ENCODE peak calls at places on chromosomes 1 and 21, in seven cellular contexts. C is small intestine, F is Peyer's patch, G is PC-3, H is cardiac muscle cell, N is transverse colon, J is osteoblast. O is an unnamed sample.

GRCh38 chr1:244181867-244182266 is 130.8 kb downstream of the ZBTB18 start:
- DNase-seq in N (no peak), C (no peak), H (no peak), F (no peak), G (no peak), J (no peak), O (no peak)

GRCh38 chr1:200234938-200235337 is 174.9 kb downstream of the ZNF281 start:
- DNase-seq in G (peak; percentile 81), H (no peak), F (no peak), N (no peak), J (no peak), C (no peak), O (no peak)

GRCh38 chr1:212488436-212489283 is 55.9 kb downstream of the NENF start:
- DNase-seq in H (no peak), N (peak; percentile 66), C (peak; percentile 43), G (peak; percentile 76), J (no peak), F (peak; percentile 35), O (peak; percentile 67)

GRCh38 chr1:110213143-110213540 is 3.0 kb downstream of the KCNC4 start:
- DNase-seq in G (no peak), N (no peak), C (no peak), H (no peak), F (no peak), J (no peak), O (no peak)

GRCh38 chr1:19661721-19662228 is 2.9 kb upstream of the HTR6 start:
- DNase-seq in G (peak; percentile 76), J (peak; percentile 89), H (peak; percentile 52), F (no peak), N (no peak), C (no peak), O (no peak)

GRCh38 chr1:113812661-113813135 is 422 bp upstream of the RSBN1 start:
- DNase-seq in N (no peak), H (no peak), G (no peak), C (no peak), F (peak; percentile 29), J (peak; percentile 42), O (no peak)

GRCh38 chr1:36831171-36831810 is 203.0 kb downstream of the GRIK3 start:
- DNase-seq in N (no peak), F (no peak), G (no peak), J (peak; percentile 41), C (no peak), H (no peak), O (no peak)

GRCh38 chr1:117646007-117646913 is 40.4 kb downstream of the TENT5C start:
- DNase-seq in N (no peak), H (no peak), F (no peak), J (no peak), C (peak; percentile 70), G (no peak), O (no peak)

GRCh38 chr21:44450402-44450801 is 4.9 kb upstream of the LRRC3 start:
- DNase-seq in C (no peak), H (no peak), N (no peak), F (no peak), G (no peak), J (no peak), O (no peak)

GRCh38 chr1:45827256-45827655 is 23.8 kb downstream of the MAST2 start:
- DNase-seq in N (no peak), G (no peak), J (no peak), C (no peak), H (no peak), F (no peak), O (no peak)

GRCh38 chr1:231679109-231679508 is 52.5 kb downstream of the DISC1 start:
- DNase-seq in C (no peak), H (no peak), N (no peak), J (no peak), F (no peak), G (no peak), O (no peak)

GRCh38 chr1:203100163-203100867 is 14.5 kb upstream of the MYOG start:
- DNase-seq in N (no peak), F (no peak), J (no peak), C (no peak), H (no peak), G (peak; percentile 25), O (no peak)

GRCh38 chr1:240691521-240692338 is 79.8 kb upstream of the GREM2 start:
- DNase-seq in N (peak; percentile 19), J (peak; percentile 67), F (no peak), G (peak; percentile 78), C (no peak), H (peak; percentile 70), O (no peak)

DNA sequence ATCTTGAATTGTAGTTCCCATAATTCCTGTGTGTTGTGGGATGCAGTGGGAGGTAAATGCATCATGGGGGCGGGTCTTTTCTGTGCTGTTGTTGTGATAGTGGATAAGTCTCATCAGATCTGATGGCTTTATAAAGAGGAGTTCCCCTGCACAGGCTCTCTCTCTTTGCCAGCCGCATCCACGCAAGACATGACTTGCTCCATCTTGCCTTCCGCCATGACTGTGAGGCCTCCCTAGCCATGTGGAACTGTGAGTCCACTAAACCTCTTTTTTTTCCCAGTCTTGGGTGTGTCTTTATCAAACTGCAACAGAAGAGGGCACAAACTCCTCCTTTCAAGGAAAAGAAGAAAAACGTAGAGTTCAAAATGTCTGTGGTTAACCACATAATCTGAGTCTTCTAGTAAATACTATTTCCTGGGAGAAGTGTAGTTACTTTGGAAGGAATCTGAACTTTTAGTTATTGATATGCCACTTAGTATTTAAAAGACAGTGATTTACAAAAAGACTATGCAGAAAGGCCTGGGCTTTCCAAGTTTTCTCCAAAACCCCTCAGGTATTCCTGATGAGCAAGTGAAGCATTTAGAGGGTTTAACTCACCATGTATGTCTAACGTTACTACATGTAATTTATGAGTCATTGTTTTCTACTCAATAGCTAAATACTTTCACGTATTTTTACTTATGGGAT is 10.0 kb downstream of the ADAMTS1 start:
- DNase-seq in N (no peak), J (peak; percentile 22), F (no peak), C (no peak), G (peak; percentile 71), H (no peak), O (no peak)
- H3K27ac ChIP-seq in N (no peak overlapping the region), J (peak overlapping the region; percentile 35), F (no peak overlapping the region), C (no peak overlapping the region), G (peak overlapping the region; percentile 18), H (peak overlapping the region; percentile 44), O (no peak overlapping the region)

GRCh38 chr1:156858555-156858956 is 361 bp downstream of the INSRR start:
- DNase-seq in H (no peak), G (no peak), C (no peak), N (no peak), F (no peak), J (no peak), O (no peak)

GRCh38 chr1:156854634-156855033 is 4.3 kb downstream of the INSRR start:
- DNase-seq in N (no peak), C (no peak), H (no peak), G (no peak), J (peak; percentile 86), F (no peak), O (no peak)

GRCh38 chr1:156857532-156857931 is 1.4 kb downstream of the INSRR start:
- DNase-seq in H (no peak), G (no peak), J (peak; percentile 68), N (no peak), F (no peak), C (no peak), O (no peak)

GRCh38 chr1:156853761-156854160 is 5.2 kb downstream of the INSRR start:
- DNase-seq in H (no peak), G (no peak), C (no peak), N (no peak), J (peak; percentile 52), F (no peak), O (no peak)

DNA sequence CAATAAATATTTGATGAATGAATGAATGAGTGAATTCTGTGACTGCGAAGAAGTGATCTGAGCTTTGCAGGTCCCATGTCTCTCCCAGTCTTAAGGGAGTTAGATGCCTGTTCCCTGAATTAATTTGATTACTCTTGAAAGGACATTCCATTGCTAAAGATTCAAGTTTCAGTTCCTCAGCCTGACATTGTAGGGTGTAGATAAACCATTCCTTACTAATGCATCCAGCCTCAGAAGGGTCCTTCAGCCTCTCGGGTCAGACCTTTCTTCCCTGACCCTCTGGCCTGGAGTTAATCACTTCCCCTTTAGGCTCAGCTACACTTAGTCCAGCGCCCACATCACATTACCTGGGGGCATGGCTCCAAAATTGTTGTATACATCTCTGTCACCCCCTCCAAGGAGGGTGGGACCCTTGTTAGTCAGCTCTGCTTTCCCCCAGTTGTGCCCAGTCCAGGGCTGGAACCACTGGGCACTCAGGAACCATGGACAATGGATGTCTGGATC is 2.6 kb downstream of the INSRR start:
- DNase-seq in C (no peak), G (no peak), J (peak; percentile 77), F (no peak), N (no peak), H (no peak), O (no peak)
- H3K27me3 ChIP-seq in C (peaks cover 11% of the 10 kb centered on the region), G (peaks cover 40% of the 10 kb centered on the region), J (peaks cover 50% of the 10 kb centered on the region), F (peaks cover 17% of the 10 kb centered on the region), N (peaks cover 50% of the 10 kb centered on the region), H (peaks cover 41% of the 10 kb centered on the region), O (no peaks in the 10 kb centered on the region)

DNA sequence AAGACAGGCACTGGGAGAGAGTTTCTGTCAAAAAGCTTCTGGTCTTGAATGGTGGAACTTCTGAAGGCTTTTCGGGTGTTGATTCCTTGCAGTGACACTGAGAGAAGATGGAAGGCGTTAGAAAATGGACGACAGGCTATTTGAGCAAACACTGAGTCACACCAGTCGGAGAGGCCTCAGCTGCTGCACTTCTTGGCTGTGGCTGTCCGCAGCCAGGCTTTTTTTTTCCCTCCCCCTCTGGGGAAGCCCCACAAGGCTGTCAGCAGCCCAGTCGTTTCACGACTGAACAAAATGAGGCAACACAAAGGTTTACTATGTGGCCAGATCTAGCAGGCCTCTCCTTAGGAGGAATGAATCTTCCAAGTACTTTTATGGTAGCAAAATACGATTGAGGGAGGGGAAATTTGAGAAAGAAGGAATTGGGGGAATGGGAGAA is 25.9 kb downstream of the GPR3 start:
- DNase-seq in H (peak; percentile 66), G (peak; percentile 71), F (peak; percentile 51), J (peak; percentile 94), N (peak; percentile 64), C (no peak), O (peak; percentile 70)
- H3K4me1 ChIP-seq in H (peaks cover 29% of the 10 kb centered on the region), G (peaks cover 17% of the 10 kb centered on the region), F (peaks cover 32% of the 10 kb centered on the region), J (peaks cover 19% of the 10 kb centered on the region), N (peaks cover 42% of the 10 kb centered on the region), C (no peaks in the 10 kb centered on the region), O (peaks cover 6% of the 10 kb centered on the region)

GRCh38 chr1:151312439-151313225 is 14.6 kb downstream of the PI4KB start:
- DNase-seq in F (no peak), C (no peak), N (no peak), H (no peak), G (peak; percentile 83), J (peak; percentile 78), O (no peak)

GRCh38 chr1:151314137-151314875 is 12.9 kb downstream of the PI4KB start:
- DNase-seq in C (no peak), J (peak; percentile 94), G (peak; percentile 81), F (peak; percentile 41), N (peak; percentile 55), H (no peak), O (peak; percentile 72)

GRCh38 chr1:151311589-151312331 is 15.5 kb downstream of the PI4KB start:
- DNase-seq in C (peak; percentile 99), J (peak; percentile 95), H (no peak), F (peak; percentile 22), G (peak; percentile 100), N (peak; percentile 75), O (peak; percentile 81)

GRCh38 chr1:151315565-151316235 is 11.5 kb downstream of the PI4KB start:
- DNase-seq in F (no peak), C (no peak), H (no peak), J (peak; percentile 37), N (no peak), G (no peak), O (no peak)

DNA sequence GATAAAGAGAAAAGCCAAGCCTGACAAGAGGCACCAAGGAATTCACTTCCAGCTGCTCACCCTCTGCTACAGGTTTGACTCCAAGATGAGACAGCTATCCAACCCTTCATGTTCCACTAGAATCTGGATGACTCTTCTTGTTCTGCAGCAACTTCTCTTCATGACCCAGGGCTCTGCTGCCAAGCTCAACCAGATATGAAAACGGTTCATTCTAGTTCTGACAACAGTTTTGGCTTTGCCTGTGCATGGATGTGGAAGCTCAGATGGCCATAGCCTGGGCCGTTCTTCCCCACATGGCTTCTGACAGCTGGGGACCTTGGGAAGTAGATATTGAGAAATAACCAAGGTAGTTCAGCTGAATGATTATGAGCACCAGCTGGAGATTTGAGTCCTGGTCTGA is 13.7 kb downstream of the PI4KB start:
- DNase-seq in F (no peak), G (no peak), J (no peak), N (no peak), C (no peak), H (no peak), O (no peak)
- H3K27ac ChIP-seq in F (peak overlapping the region; percentile 15), G (peak overlapping the region; percentile 91), J (peak overlapping the region; percentile 83), N (peak overlapping the region; percentile 77), C (peak overlapping the region; percentile 34), H (no peak overlapping the region), O (no peak overlapping the region)